ENCODE peak calls at places on chromosomes 7 and 10, in four cellular contexts. S, Q, C and I are unnamed samples.

GRCh38 chr7:129394101-129394500 is 40.1 kb upstream of the STRIP2 start:
- DNase-seq in Q (no peak), C (no peak), S (no peak), I (no peak)

GRCh38 chr7:2171855-2172254 is 60.9 kb downstream of the MAD1L1 start:
- DNase-seq in C (no peak), S (no peak), Q (peak; percentile 40), I (no peak)

GRCh38 chr7:27430115-27430514 is 187.5 kb downstream of the EVX1 start:
- DNase-seq in S (no peak), Q (no peak), C (no peak), I (no peak)

GRCh38 chr10:102064503-102064867 is 664 bp upstream of the HPS6 start:
- DNase-seq in S (no peak), Q (no peak), C (no peak), I (no peak)

GRCh38 chr7:140696024-140696678 is 357 bp upstream of the NDUFB2 start:
- DNase-seq in Q (peak; percentile 99), C (peak; percentile 99), S (no peak), I (peak; percentile 81)

GRCh38 chr7:67462781-67463191 is 466.2 kb downstream of the TYW1 start:
- DNase-seq in C (no peak), S (no peak), Q (peak; percentile 88), I (no peak)

GRCh38 chr10:111360260-111360925 is 283.6 kb downstream of the ADRA2A start:
- DNase-seq in S (peak; percentile 23), C (no peak), Q (peak; percentile 45), I (peak; percentile 69)

GRCh38 chr7:64870656-64871055 is 32.4 kb upstream of the ZNF273 start:
- DNase-seq in C (no peak), Q (peak; percentile 20), S (no peak), I (no peak)

GRCh38 chr7:55977831-55978230 is 13.4 kb downstream of the NIPSNAP2 start:
- DNase-seq in Q (no peak), C (no peak), S (no peak), I (no peak)

GRCh38 chr7:138720286-138720685 is 19.1 kb upstream of the SVOPL start:
- DNase-seq in S (no peak), C (no peak), Q (no peak), I (no peak)

GRCh38 chr7:89666436-89666835 is 487.8 kb upstream of the STEAP1 start:
- DNase-seq in C (no peak), S (no peak), Q (no peak), I (no peak)

GRCh38 chr10:112221545-112221944 is 38.0 kb upstream of the GPAM start:
- DNase-seq in Q (no peak), S (no peak), C (no peak), I (no peak)

GRCh38 chr7:131895541-131896173 is 339.2 kb upstream of the PODXL start:
- DNase-seq in Q (no peak), C (no peak), S (no peak), I (no peak)

GRCh38 chr7:155901176-155901575 is 88.9 kb upstream of the SHH start:
- DNase-seq in C (no peak), Q (no peak), S (no peak), I (no peak)

GRCh38 chr7:94313926-94314325 is 80.8 kb upstream of the COL1A2 start:
- DNase-seq in C (no peak), Q (no peak), S (no peak), I (no peak)

GRCh38 chr10:94210465-94211186 is 152.1 kb downstream of the NOC3L start:
- DNase-seq in Q (no peak), S (no peak), C (no peak), I (peak; percentile 6)

GRCh38 chr7:116671681-116672595 is at the start of gene MET:
- DNase-seq in Q (peak; percentile 73), S (no peak), C (peak; percentile 76), I (peak; percentile 80)

GRCh38 chr7:133102276-133103060 is 20.6 kb upstream of the CHCHD3 start:
- DNase-seq in Q (no peak), C (no peak), S (no peak), I (no peak)

GRCh38 chr7:32586291-32587221 is 91.3 kb downstream of the AVL9 start:
- DNase-seq in S (no peak), C (peak; percentile 35), Q (no peak), I (no peak)

GRCh38 chr7:867001-867405 is 9.4 kb upstream of the GET4 start:
- DNase-seq in S (no peak), C (no peak), Q (no peak), I (no peak)

GRCh38 chr10:129031233-129032150 is 435.5 kb upstream of the MGMT start:
- DNase-seq in S (no peak), Q (peak; percentile 90), C (peak; percentile 71), I (peak; percentile 15)

GRCh38 chr7:105094966-105095365 is 81.0 kb downstream of the KMT2E start:
- DNase-seq in C (no peak), Q (no peak), S (no peak), I (no peak)

GRCh38 chr7:44631458-44632115 is 25.2 kb downstream of the OGDH start:
- DNase-seq in C (no peak), Q (no peak), S (no peak), I (no peak)

DNA sequence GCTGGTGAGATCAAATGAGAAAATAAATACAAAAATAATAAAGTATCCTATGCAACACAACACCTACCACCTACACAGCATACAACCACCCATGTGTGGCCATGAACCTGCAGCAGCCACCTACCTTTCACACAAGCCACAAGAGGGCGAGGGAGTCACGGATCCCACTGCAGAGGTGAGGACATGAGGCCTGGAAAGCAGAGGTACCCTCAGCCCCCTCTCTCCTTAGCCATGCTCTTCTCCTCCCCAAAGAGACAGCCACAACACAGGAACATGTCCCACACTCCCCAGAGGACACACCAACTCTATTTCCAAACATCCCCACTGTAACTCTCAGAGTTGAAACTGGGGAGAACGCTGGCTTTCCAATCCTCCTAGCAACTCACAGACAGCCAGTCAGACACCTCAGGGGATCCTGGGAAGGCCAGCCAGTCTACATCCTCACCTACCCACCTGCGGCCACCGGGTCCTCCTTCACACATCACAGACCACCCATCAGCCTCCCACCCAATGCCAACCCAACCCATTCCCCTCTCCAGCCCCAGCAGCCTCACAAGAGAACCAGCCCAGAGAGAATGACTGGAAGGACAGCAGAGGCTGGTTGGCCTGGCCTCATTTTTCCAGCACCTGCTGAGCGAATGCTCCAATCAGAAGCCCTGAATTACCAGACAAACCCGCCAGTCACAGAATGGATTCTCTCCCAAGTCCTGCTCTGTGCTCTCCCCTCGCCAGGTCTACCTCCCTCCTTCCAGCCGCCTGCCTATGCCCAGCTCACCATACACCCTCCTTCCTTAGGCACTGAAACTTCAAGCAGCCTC is 18.4 kb downstream of the DLG5 start:
- DNase-seq in Q (no peak), S (no peak), C (peak; percentile 73), I (peak; percentile 65)
- TF ChIP-seq CTCF in Q (peak; percentile 24), S (peak; percentile 46), C (peak; percentile 87), I (peak; percentile 79)

DNA sequence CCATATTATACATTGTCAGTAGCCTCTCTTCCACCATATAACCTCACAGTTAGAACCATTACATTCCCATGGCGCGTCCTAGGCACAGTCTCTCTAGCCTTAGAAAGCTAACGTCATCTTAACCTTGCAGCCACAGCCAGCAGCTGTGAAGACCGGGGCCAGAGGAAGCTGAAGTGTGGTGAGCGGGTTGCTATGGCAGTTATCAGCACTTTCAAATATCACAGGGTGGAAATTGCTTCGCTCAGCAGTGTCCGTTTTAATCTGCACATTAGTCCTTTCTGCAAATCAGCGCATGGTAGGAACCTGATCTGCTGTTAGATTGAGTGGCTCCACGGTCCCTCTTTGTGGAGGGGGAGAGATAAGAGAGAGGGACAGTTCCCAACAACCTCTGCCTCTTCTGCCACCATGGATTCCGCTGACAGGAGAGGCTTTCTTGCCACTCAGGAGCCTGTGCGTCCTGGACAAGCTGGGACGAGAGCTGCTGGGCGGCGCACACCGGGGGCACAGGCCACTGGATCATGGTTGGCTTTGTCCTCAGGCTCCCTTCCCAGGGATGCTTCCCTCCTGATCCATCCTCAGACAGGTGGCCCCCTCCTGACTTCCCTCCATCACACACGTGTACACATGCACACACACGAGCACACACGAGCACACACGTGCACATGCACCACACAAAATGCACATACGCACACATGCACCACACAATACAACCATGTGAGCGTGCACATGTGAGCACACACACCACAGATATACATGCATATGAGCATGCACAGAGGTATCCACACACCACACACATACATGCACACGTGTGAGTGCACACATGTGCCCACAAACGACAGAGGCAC is 93.8 kb downstream of the WDR37 start:
- DNase-seq in Q (peak; percentile 87), S (no peak), C (peak; percentile 44), I (no peak)
- TF ChIP-seq ZBTB33 in Q (no peak), S (no peak), C (no peak), I (no peak)

DNA sequence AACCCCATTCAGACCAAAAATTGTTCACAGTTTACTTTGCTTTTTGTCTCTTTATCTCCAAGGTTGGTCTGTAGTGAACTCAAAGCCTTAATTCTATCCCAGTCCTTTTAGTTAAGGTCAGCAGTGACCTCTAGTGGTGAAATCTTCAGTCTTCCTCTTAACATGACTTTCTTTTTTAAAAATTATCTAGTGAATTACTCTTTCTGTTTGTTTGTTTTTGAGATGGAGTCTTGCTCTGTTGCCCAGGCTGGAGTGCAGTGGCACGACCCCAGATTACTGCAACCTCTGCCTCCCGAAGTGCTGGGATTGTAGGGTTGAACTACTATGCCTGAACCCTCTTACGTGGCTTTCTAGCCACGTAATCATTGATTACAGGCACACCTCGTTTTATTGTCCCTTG is 25.0 kb downstream of the ZNF487 start:
- DNase-seq in C (peak; percentile 67), S (no peak), Q (peak; percentile 71), I (peak; percentile 84)
- TF ChIP-seq NFIC in C (no peak), S (no peak), Q (no peak), I (no peak)

GRCh38 chr7:43456200-43456599 is 126.7 kb upstream of the STK17A start:
- DNase-seq in S (no peak), C (peak; percentile 38), Q (no peak), I (peak; percentile 49)
- TF ChIP-seq CTCF in S (no peak), C (peak; percentile 44), Q (peak; percentile 19), I (peak; percentile 93)